ENCODE peak calls at places on chromosomes 13 and 19, in nine cellular contexts. H is stimulated activated CD4-positive, alpha-beta T cell treated with anti-CD3 and anti-CD28 coated beads, Interleukin-4, amount 100 ng/mL, for 48 hours; Y is stimulated activated CD8-positive, alpha-beta memory T cell treated with anti-CD3 and anti-CD28 coated beads, Interleukin-15, amount 100 ng/mL, for 4 hours; R is posterior cingulate gyrus; X is AG08395; D is astrocyte; W is Calu3; T is COR-L47; N is SIG-M5. E is an unnamed sample.

GRCh38 chr19:55136399-55137102 is 12.5 kb downstream of the TNNT1 start:
- DNase-seq in D (no peak), W (no peak), X (no peak), Y (no peak), T (no peak), H (no peak), R (no peak), N (no peak), E (no peak)

GRCh38 chr13:69331245-69331644 is 776.4 kb upstream of the ATXN8OS start:
- DNase-seq in H (no peak), W (no peak), D (peak), X (no peak), N (no peak), R (no peak), Y (no peak), T (no peak), E (no peak)

GRCh38 chr19:40785526-40785925 is 7.5 kb downstream of the RAB4B start:
- DNase-seq in X (no peak), N (no peak), H (no peak), D (no peak), W (no peak), Y (no peak), R (no peak), T (no peak), E (no peak)

GRCh38 chr19:29266001-29266400 is 53.0 kb upstream of the UQCRFS1 start:
- DNase-seq in D (no peak), W (no peak), Y (no peak), N (no peak), R (no peak), T (no peak), H (no peak), X (no peak), E (no peak)

GRCh38 chr13:39499580-39499979 is 103.4 kb downstream of the LHFPL6 start:
- DNase-seq in D (no peak), H (no peak), R (no peak), Y (no peak), T (no peak), N (no peak), X (no peak), W (no peak), E (no peak)

GRCh38 chr13:36224730-36225129 is 10.4 kb upstream of the SOHLH2 start:
- DNase-seq in R (no peak), D (no peak), H (no peak), T (no peak), N (no peak), X (no peak), W (no peak), Y (no peak), E (no peak)

GRCh38 chr13:27926644-27927434 is 7.0 kb downstream of the PDX1 start:
- DNase-seq in W (no peak), D (no peak), X (no peak), R (no peak), N (no peak), Y (no peak), T (no peak), H (no peak), E (no peak)

GRCh38 chr13:110106726-110107125 is 200.2 kb downstream of the COL4A1 start:
- DNase-seq in H (no peak), R (no peak), T (no peak), N (no peak), D (no peak), W (no peak), Y (no peak), X (peak), E (no peak)

GRCh38 chr19:7926727-7927604 is 1.0 kb upstream of the CTXN1 start:
- DNase-seq in W (no peak), X (no peak), Y (no peak), D (no peak), T (no peak), N (no peak), H (no peak), R (no peak), E (no peak)

GRCh38 chr13:41284512-41285288 is 21.3 kb upstream of the MTRF1 start:
- DNase-seq in W (peak), H (no peak), T (no peak), R (no peak), Y (no peak), N (no peak), D (peak), X (peak), E (peak)

GRCh38 chr19:6062274-6062673 is 48.0 kb downstream of the RFX2 start:
- DNase-seq in R (no peak), W (no peak), T (no peak), Y (no peak), D (peak), H (no peak), N (no peak), X (peak), E (no peak)

E was measured in HepG2.